ENCODE peak calls at places on chromosomes 2 and 18, in nine cellular contexts. One of them, this sample, is unnamed.

GRCh38 chr2:86621290-86621943 is 2.2 kb downstream of the RNF103 start:
- DNase-seq in CD4-positive, CD25-positive, alpha-beta regulatory T cell: no peak
- DNase-seq in GM23338: no peak
- DNase-seq in breast epithelium: no peak
- DNase-seq in cardiac muscle cell: no peak
- DNase-seq in heart left ventricle: no peak
- DNase-seq in esophagus muscularis mucosa: no peak
- DNase-seq in aorta: no peak
- DNase-seq in tibial artery: no peak
- DNase-seq in this sample: no peak

GRCh38 chr2:194166818-194167217 is 1490.2 kb upstream of the SLC39A10 start:
- DNase-seq in CD4-positive, CD25-positive, alpha-beta regulatory T cell: no peak
- DNase-seq in esophagus muscularis mucosa: no peak
- DNase-seq in cardiac muscle cell: peak; percentile 61
- DNase-seq in GM23338: peak; percentile 62
- DNase-seq in breast epithelium: no peak
- DNase-seq in heart left ventricle: no peak
- DNase-seq in tibial artery: no peak
- DNase-seq in aorta: no peak
- DNase-seq in this sample: peak; percentile 56

GRCh38 chr2:71511776-71512175 is 58.4 kb downstream of the DYSF start:
- DNase-seq in heart left ventricle: no peak
- DNase-seq in tibial artery: no peak
- DNase-seq in breast epithelium: no peak
- DNase-seq in esophagus muscularis mucosa: no peak
- DNase-seq in CD4-positive, CD25-positive, alpha-beta regulatory T cell: no peak
- DNase-seq in GM23338: no peak
- DNase-seq in cardiac muscle cell: no peak
- DNase-seq in aorta: no peak
- DNase-seq in this sample: no peak

GRCh38 chr2:240981273-240981672 is 17.1 kb upstream of the SNED1 start:
- DNase-seq in CD4-positive, CD25-positive, alpha-beta regulatory T cell: no peak
- DNase-seq in breast epithelium: no peak
- DNase-seq in tibial artery: peak; percentile 4
- DNase-seq in aorta: peak; percentile 14
- DNase-seq in esophagus muscularis mucosa: no peak
- DNase-seq in GM23338: no peak
- DNase-seq in cardiac muscle cell: no peak
- DNase-seq in heart left ventricle: no peak
- DNase-seq in this sample: no peak

GRCh38 chr2:236659758-236660150 is 90.1 kb downstream of the ACKR3 start:
- DNase-seq in esophagus muscularis mucosa: peak; percentile 87
- DNase-seq in breast epithelium: no peak
- DNase-seq in GM23338: no peak
- DNase-seq in cardiac muscle cell: no peak
- DNase-seq in heart left ventricle: peak; percentile 65
- DNase-seq in aorta: no peak
- DNase-seq in tibial artery: peak; percentile 11
- DNase-seq in CD4-positive, CD25-positive, alpha-beta regulatory T cell: no peak
- DNase-seq in this sample: no peak

GRCh38 chr2:133498615-133499585 is 69.4 kb downstream of the NCKAP5 start:
- DNase-seq in cardiac muscle cell: no peak
- DNase-seq in esophagus muscularis mucosa: no peak
- DNase-seq in heart left ventricle: no peak
- DNase-seq in tibial artery: no peak
- DNase-seq in aorta: no peak
- DNase-seq in CD4-positive, CD25-positive, alpha-beta regulatory T cell: no peak
- DNase-seq in GM23338: no peak
- DNase-seq in breast epithelium: no peak
- DNase-seq in this sample: no peak

GRCh38 chr2:104599802-104600510 is 254.0 kb upstream of the POU3F3 start:
- DNase-seq in cardiac muscle cell: no peak
- DNase-seq in esophagus muscularis mucosa: peak; percentile 31
- DNase-seq in heart left ventricle: no peak
- DNase-seq in GM23338: no peak
- DNase-seq in CD4-positive, CD25-positive, alpha-beta regulatory T cell: no peak
- DNase-seq in breast epithelium: no peak
- DNase-seq in aorta: no peak
- DNase-seq in tibial artery: no peak
- DNase-seq in this sample: no peak

GRCh38 chr2:205483122-205483521 is 199.2 kb upstream of the NRP2 start:
- DNase-seq in heart left ventricle: no peak
- DNase-seq in CD4-positive, CD25-positive, alpha-beta regulatory T cell: no peak
- DNase-seq in aorta: no peak
- DNase-seq in tibial artery: no peak
- DNase-seq in esophagus muscularis mucosa: peak; percentile 4
- DNase-seq in breast epithelium: no peak
- DNase-seq in cardiac muscle cell: no peak
- DNase-seq in GM23338: no peak
- DNase-seq in this sample: no peak

GRCh38 chr2:238139841-238140439 is 1.5 kb downstream of the KLHL30 start:
- DNase-seq in tibial artery: no peak
- DNase-seq in aorta: no peak
- DNase-seq in GM23338: no peak
- DNase-seq in CD4-positive, CD25-positive, alpha-beta regulatory T cell: no peak
- DNase-seq in breast epithelium: no peak
- DNase-seq in esophagus muscularis mucosa: no peak
- DNase-seq in heart left ventricle: no peak
- DNase-seq in cardiac muscle cell: no peak
- DNase-seq in this sample: no peak

GRCh38 chr18:9057646-9058045 is 44.9 kb upstream of the NDUFV2 start:
- DNase-seq in heart left ventricle: no peak
- DNase-seq in breast epithelium: no peak
- DNase-seq in aorta: no peak
- DNase-seq in cardiac muscle cell: no peak
- DNase-seq in CD4-positive, CD25-positive, alpha-beta regulatory T cell: no peak
- DNase-seq in GM23338: no peak
- DNase-seq in tibial artery: no peak
- DNase-seq in esophagus muscularis mucosa: no peak
- DNase-seq in this sample: no peak

GRCh38 chr2:111678651-111679050 is 205.3 kb downstream of the ANAPC1 start:
- DNase-seq in breast epithelium: no peak
- DNase-seq in aorta: no peak
- DNase-seq in GM23338: no peak
- DNase-seq in esophagus muscularis mucosa: no peak
- DNase-seq in heart left ventricle: no peak
- DNase-seq in cardiac muscle cell: no peak
- DNase-seq in CD4-positive, CD25-positive, alpha-beta regulatory T cell: no peak
- DNase-seq in tibial artery: no peak
- DNase-seq in this sample: no peak

GRCh38 chr2:70870790-70871189 is 35.2 kb upstream of the CD207 start:
- DNase-seq in tibial artery: no peak
- DNase-seq in aorta: no peak
- DNase-seq in heart left ventricle: no peak
- DNase-seq in cardiac muscle cell: no peak
- DNase-seq in GM23338: no peak
- DNase-seq in esophagus muscularis mucosa: no peak
- DNase-seq in CD4-positive, CD25-positive, alpha-beta regulatory T cell: no peak
- DNase-seq in breast epithelium: no peak
- DNase-seq in this sample: peak; percentile 46

GRCh38 chr2:173934895-173935294 is 30.3 kb downstream of the SP3 start:
- DNase-seq in tibial artery: no peak
- DNase-seq in CD4-positive, CD25-positive, alpha-beta regulatory T cell: no peak
- DNase-seq in breast epithelium: no peak
- DNase-seq in aorta: no peak
- DNase-seq in esophagus muscularis mucosa: no peak
- DNase-seq in heart left ventricle: no peak
- DNase-seq in cardiac muscle cell: no peak
- DNase-seq in GM23338: no peak
- DNase-seq in this sample: no peak

GRCh38 chr2:226674123-226674522 is 125.5 kb downstream of the IRS1 start:
- DNase-seq in heart left ventricle: peak; percentile 54
- DNase-seq in cardiac muscle cell: peak; percentile 80
- DNase-seq in esophagus muscularis mucosa: no peak
- DNase-seq in CD4-positive, CD25-positive, alpha-beta regulatory T cell: no peak
- DNase-seq in breast epithelium: no peak
- DNase-seq in aorta: no peak
- DNase-seq in tibial artery: no peak
- DNase-seq in GM23338: no peak
- DNase-seq in this sample: no peak

GRCh38 chr2:53500181-53500580 is 267.4 kb upstream of the CHAC2 start:
- DNase-seq in GM23338: no peak
- DNase-seq in esophagus muscularis mucosa: no peak
- DNase-seq in CD4-positive, CD25-positive, alpha-beta regulatory T cell: no peak
- DNase-seq in cardiac muscle cell: no peak
- DNase-seq in breast epithelium: peak; percentile 58
- DNase-seq in tibial artery: no peak
- DNase-seq in aorta: no peak
- DNase-seq in heart left ventricle: no peak
- DNase-seq in this sample: no peak

GRCh38 chr18:79361766-79362522 is 33.8 kb upstream of the NFATC1 start:
- DNase-seq in esophagus muscularis mucosa: no peak
- DNase-seq in tibial artery: no peak
- DNase-seq in heart left ventricle: no peak
- DNase-seq in aorta: no peak
- DNase-seq in GM23338: no peak
- DNase-seq in CD4-positive, CD25-positive, alpha-beta regulatory T cell: no peak
- DNase-seq in breast epithelium: no peak
- DNase-seq in cardiac muscle cell: no peak
- DNase-seq in this sample: peak; percentile 31

GRCh38 chr2:222576390-222577081 is 79.4 kb downstream of the FARSB start:
- DNase-seq in CD4-positive, CD25-positive, alpha-beta regulatory T cell: no peak
- DNase-seq in aorta: no peak
- DNase-seq in tibial artery: no peak
- DNase-seq in heart left ventricle: no peak
- DNase-seq in GM23338: no peak
- DNase-seq in esophagus muscularis mucosa: no peak
- DNase-seq in breast epithelium: no peak
- DNase-seq in cardiac muscle cell: no peak
- DNase-seq in this sample: no peak
- H3K4me1 ChIP-seq in CD4-positive, CD25-positive, alpha-beta regulatory T cell: no peaks in the 10 kb centered on the region
- H3K4me1 ChIP-seq in aorta: no peaks in the 10 kb centered on the region
- H3K4me1 ChIP-seq in tibial artery: peaks cover 11% of the 10 kb centered on the region
- H3K4me1 ChIP-seq in heart left ventricle: peaks cover 13% of the 10 kb centered on the region
- H3K4me1 ChIP-seq in GM23338: no peaks in the 10 kb centered on the region
- H3K4me1 ChIP-seq in esophagus muscularis mucosa: peaks cover 15% of the 10 kb centered on the region
- H3K4me1 ChIP-seq in breast epithelium: no peaks in the 10 kb centered on the region
- H3K4me1 ChIP-seq in cardiac muscle cell: peaks cover 17% of the 10 kb centered on the region
- H3K4me1 ChIP-seq in this sample: no peaks in the 10 kb centered on the region

GRCh38 chr18:55522011-55522410 is 66.0 kb downstream of the TCF4 start:
- DNase-seq in GM23338: peak; percentile 91
- DNase-seq in aorta: no peak
- DNase-seq in esophagus muscularis mucosa: no peak
- DNase-seq in CD4-positive, CD25-positive, alpha-beta regulatory T cell: no peak
- DNase-seq in breast epithelium: no peak
- DNase-seq in tibial artery: peak; percentile 23
- DNase-seq in heart left ventricle: no peak
- DNase-seq in cardiac muscle cell: no peak
- DNase-seq in this sample: peak; percentile 89
- H3K4me1 ChIP-seq in GM23338: peaks cover 23% of the 10 kb centered on the region
- H3K4me1 ChIP-seq in aorta: no peaks in the 10 kb centered on the region
- H3K4me1 ChIP-seq in esophagus muscularis mucosa: no peaks in the 10 kb centered on the region
- H3K4me1 ChIP-seq in CD4-positive, CD25-positive, alpha-beta regulatory T cell: no peaks in the 10 kb centered on the region
- H3K4me1 ChIP-seq in breast epithelium: no peaks in the 10 kb centered on the region
- H3K4me1 ChIP-seq in tibial artery: no peaks in the 10 kb centered on the region
- H3K4me1 ChIP-seq in heart left ventricle: peaks cover 13% of the 10 kb centered on the region
- H3K4me1 ChIP-seq in cardiac muscle cell: peaks cover 3% of the 10 kb centered on the region
- H3K4me1 ChIP-seq in this sample: peaks cover 3% of the 10 kb centered on the region

DNA sequence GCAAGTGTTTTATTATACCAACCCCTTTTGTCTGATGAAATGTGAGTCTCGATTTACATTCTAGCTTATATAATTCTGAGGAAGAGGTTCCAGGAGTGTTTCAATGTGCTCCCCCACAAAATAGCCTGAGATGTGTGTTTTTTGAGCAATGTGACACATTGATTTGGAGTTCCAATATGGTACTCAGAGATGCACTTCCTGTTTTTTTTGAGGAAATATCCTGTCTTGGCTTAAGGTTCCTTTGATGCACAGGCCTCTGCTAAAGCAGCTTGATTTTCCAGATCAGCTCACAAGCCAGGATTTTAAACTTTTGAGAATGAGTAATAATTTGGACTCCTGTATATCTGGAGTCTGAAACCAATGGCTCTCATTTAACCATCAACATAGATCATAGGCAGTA is 221.4 kb downstream of the ACTR3 start:
- DNase-seq in breast epithelium: no peak
- DNase-seq in cardiac muscle cell: no peak
- DNase-seq in esophagus muscularis mucosa: no peak
- DNase-seq in CD4-positive, CD25-positive, alpha-beta regulatory T cell: no peak
- DNase-seq in heart left ventricle: no peak
- DNase-seq in GM23338: no peak
- DNase-seq in tibial artery: no peak
- DNase-seq in aorta: no peak
- DNase-seq in this sample: no peak
- H3K4me1 ChIP-seq in breast epithelium: no peaks in the 10 kb centered on the region
- H3K4me1 ChIP-seq in cardiac muscle cell: no peaks in the 10 kb centered on the region
- H3K4me1 ChIP-seq in esophagus muscularis mucosa: no peaks in the 10 kb centered on the region
- H3K4me1 ChIP-seq in CD4-positive, CD25-positive, alpha-beta regulatory T cell: no peaks in the 10 kb centered on the region
- H3K4me1 ChIP-seq in heart left ventricle: no peaks in the 10 kb centered on the region
- H3K4me1 ChIP-seq in GM23338: peaks cover 14% of the 10 kb centered on the region
- H3K4me1 ChIP-seq in tibial artery: peaks cover 11% of the 10 kb centered on the region
- H3K4me1 ChIP-seq in aorta: peaks cover 5% of the 10 kb centered on the region
- H3K4me1 ChIP-seq in this sample: no peaks in the 10 kb centered on the region

GRCh38 chr2:108625186-108625827 is 91.0 kb downstream of the LIMS1 start:
- DNase-seq in CD4-positive, CD25-positive, alpha-beta regulatory T cell: no peak
- DNase-seq in breast epithelium: no peak
- DNase-seq in cardiac muscle cell: no peak
- DNase-seq in heart left ventricle: no peak
- DNase-seq in GM23338: no peak
- DNase-seq in tibial artery: no peak
- DNase-seq in esophagus muscularis mucosa: no peak
- DNase-seq in aorta: no peak
- DNase-seq in this sample: no peak

GRCh38 chr2:108625828-108626195 is 91.5 kb downstream of the LIMS1 start:
- DNase-seq in tibial artery: no peak
- DNase-seq in breast epithelium: no peak
- DNase-seq in esophagus muscularis mucosa: no peak
- DNase-seq in GM23338: no peak
- DNase-seq in heart left ventricle: no peak
- DNase-seq in CD4-positive, CD25-positive, alpha-beta regulatory T cell: no peak
- DNase-seq in aorta: no peak
- DNase-seq in cardiac muscle cell: no peak
- DNase-seq in this sample: no peak

GRCh38 chr2:108627911-108628567 is 91.2 kb upstream of the RANBP2 start:
- DNase-seq in CD4-positive, CD25-positive, alpha-beta regulatory T cell: no peak
- DNase-seq in heart left ventricle: no peak
- DNase-seq in breast epithelium: no peak
- DNase-seq in cardiac muscle cell: no peak
- DNase-seq in GM23338: no peak
- DNase-seq in esophagus muscularis mucosa: no peak
- DNase-seq in tibial artery: no peak
- DNase-seq in aorta: no peak
- DNase-seq in this sample: no peak

GRCh38 chr2:108629417-108629816 is 89.9 kb upstream of the RANBP2 start:
- DNase-seq in GM23338: no peak
- DNase-seq in heart left ventricle: no peak
- DNase-seq in cardiac muscle cell: no peak
- DNase-seq in CD4-positive, CD25-positive, alpha-beta regulatory T cell: no peak
- DNase-seq in breast epithelium: no peak
- DNase-seq in aorta: no peak
- DNase-seq in tibial artery: no peak
- DNase-seq in esophagus muscularis mucosa: no peak
- DNase-seq in this sample: no peak

DNA sequence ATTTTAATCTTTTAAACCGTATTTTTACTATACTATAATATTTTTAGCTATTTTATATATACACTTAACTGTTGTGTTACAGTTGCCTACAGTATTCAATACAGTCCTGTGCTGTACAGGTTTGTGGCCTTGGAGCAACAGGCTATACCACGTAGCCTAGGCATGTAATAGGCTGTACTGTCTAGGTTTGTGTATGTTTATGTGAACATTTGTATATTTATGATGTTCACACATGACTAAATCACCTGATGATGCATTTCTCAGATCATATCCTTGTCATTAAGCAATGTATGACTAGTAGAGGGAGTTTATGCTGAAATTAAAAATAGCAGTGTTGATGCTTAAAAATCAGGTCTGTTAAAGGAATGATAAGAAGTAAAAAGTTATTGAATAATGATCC is 92.3 kb upstream of the RANBP2 start:
- DNase-seq in heart left ventricle: no peak
- DNase-seq in breast epithelium: no peak
- DNase-seq in cardiac muscle cell: no peak
- DNase-seq in GM23338: no peak
- DNase-seq in tibial artery: no peak
- DNase-seq in CD4-positive, CD25-positive, alpha-beta regulatory T cell: no peak
- DNase-seq in esophagus muscularis mucosa: no peak
- DNase-seq in aorta: no peak
- DNase-seq in this sample: no peak
- H3K4me1 ChIP-seq in heart left ventricle: peaks cover 13% of the 10 kb centered on the region
- H3K4me1 ChIP-seq in breast epithelium: no peaks in the 10 kb centered on the region
- H3K4me1 ChIP-seq in cardiac muscle cell: peaks cover 26% of the 10 kb centered on the region
- H3K4me1 ChIP-seq in GM23338: peaks cover 23% of the 10 kb centered on the region
- H3K4me1 ChIP-seq in tibial artery: peaks cover 18% of the 10 kb centered on the region
- H3K4me1 ChIP-seq in CD4-positive, CD25-positive, alpha-beta regulatory T cell: peaks cover 70% of the 10 kb centered on the region
- H3K4me1 ChIP-seq in esophagus muscularis mucosa: peaks cover under 1% of the 10 kb centered on the region
- H3K4me1 ChIP-seq in aorta: peaks cover 2% of the 10 kb centered on the region
- H3K4me1 ChIP-seq in this sample: peaks cover 11% of the 10 kb centered on the region